ENCODE peak calls at places on chromosomes 2 and 18, in four cellular contexts. One of them, this sample, is unnamed. For H3K36me3, the result is how much of the 10 kb centered on the place peaks cover.

GRCh38 chr18:76306685-76307292 is 188.3 kb downstream of the ZNF516 start:
- DNase-seq in GM12878: peak
- DNase-seq in CD8-positive, alpha-beta memory T cell: no peak
- DNase-seq in effector memory CD4-positive, alpha-beta T cell: no peak
- DNase-seq in this sample: no peak

GRCh38 chr18:1013951-1014350 is 109.3 kb downstream of the ADCYAP1 start:
- DNase-seq in GM12878: no peak
- DNase-seq in CD8-positive, alpha-beta memory T cell: no peak
- DNase-seq in effector memory CD4-positive, alpha-beta T cell: no peak
- DNase-seq in this sample: no peak

GRCh38 chr2:144642892-144643291 is 123.0 kb upstream of the ZEB2 start:
- DNase-seq in GM12878: no peak
- DNase-seq in CD8-positive, alpha-beta memory T cell: no peak
- DNase-seq in effector memory CD4-positive, alpha-beta T cell: no peak
- DNase-seq in this sample: no peak

GRCh38 chr2:84461310-84461709 is 2.2 kb upstream of the SUCLG1 start:
- DNase-seq in GM12878: no peak
- DNase-seq in CD8-positive, alpha-beta memory T cell: no peak
- DNase-seq in effector memory CD4-positive, alpha-beta T cell: no peak
- DNase-seq in this sample: no peak

GRCh38 chr2:59449264-59449663 is 1104.2 kb downstream of the BCL11A start:
- DNase-seq in GM12878: no peak
- DNase-seq in CD8-positive, alpha-beta memory T cell: no peak
- DNase-seq in effector memory CD4-positive, alpha-beta T cell: no peak
- DNase-seq in this sample: no peak

GRCh38 chr2:233261819-233262555 is 10.5 kb downstream of the ATG16L1 start:
- DNase-seq in GM12878: no peak
- DNase-seq in CD8-positive, alpha-beta memory T cell: no peak
- DNase-seq in effector memory CD4-positive, alpha-beta T cell: no peak
- DNase-seq in this sample: no peak

GRCh38 chr2:70132244-70133126 is 45.2 kb downstream of the PCBP1 start:
- DNase-seq in GM12878: no peak
- DNase-seq in CD8-positive, alpha-beta memory T cell: no peak
- DNase-seq in effector memory CD4-positive, alpha-beta T cell: no peak
- DNase-seq in this sample: no peak

GRCh38 chr18:45386256-45386655 is 229.0 kb upstream of the SLC14A2 start:
- DNase-seq in GM12878: no peak
- DNase-seq in CD8-positive, alpha-beta memory T cell: no peak
- DNase-seq in effector memory CD4-positive, alpha-beta T cell: no peak
- DNase-seq in this sample: no peak

GRCh38 chr18:37584217-37584616 is 18.6 kb upstream of the CELF4 start:
- DNase-seq in GM12878: no peak
- DNase-seq in CD8-positive, alpha-beta memory T cell: no peak
- DNase-seq in effector memory CD4-positive, alpha-beta T cell: no peak
- DNase-seq in this sample: no peak

GRCh38 chr2:4047961-4048891 is 344.9 kb downstream of the DCDC2C start:
- DNase-seq in GM12878: no peak
- DNase-seq in CD8-positive, alpha-beta memory T cell: no peak
- DNase-seq in effector memory CD4-positive, alpha-beta T cell: no peak
- DNase-seq in this sample: no peak

GRCh38 chr2:65456074-65456473 is 23.7 kb upstream of the SPRED2 start:
- DNase-seq in GM12878: no peak
- DNase-seq in CD8-positive, alpha-beta memory T cell: no peak
- DNase-seq in effector memory CD4-positive, alpha-beta T cell: no peak
- DNase-seq in this sample: no peak

GRCh38 chr2:20027715-20028434 is 15.4 kb upstream of the MATN3 start:
- DNase-seq in GM12878: no peak
- DNase-seq in CD8-positive, alpha-beta memory T cell: no peak
- DNase-seq in effector memory CD4-positive, alpha-beta T cell: no peak
- DNase-seq in this sample: no peak

GRCh38 chr18:57915848-57916596 is 112.9 kb upstream of the ATP8B1 start:
- DNase-seq in GM12878: no peak
- DNase-seq in CD8-positive, alpha-beta memory T cell: no peak
- DNase-seq in effector memory CD4-positive, alpha-beta T cell: no peak
- DNase-seq in this sample: no peak

GRCh38 chr2:109217362-109218086 is 88.5 kb downstream of the SH3RF3 start:
- DNase-seq in GM12878: no peak
- DNase-seq in CD8-positive, alpha-beta memory T cell: no peak
- DNase-seq in effector memory CD4-positive, alpha-beta T cell: no peak
- DNase-seq in this sample: peak

GRCh38 chr2:224145751-224146355 is 106.8 kb upstream of the SERPINE2 start:
- DNase-seq in GM12878: no peak
- DNase-seq in CD8-positive, alpha-beta memory T cell: no peak
- DNase-seq in effector memory CD4-positive, alpha-beta T cell: no peak
- DNase-seq in this sample: peak

GRCh38 chr18:56501896-56502295 is 136.5 kb downstream of the TXNL1 start:
- DNase-seq in GM12878: no peak
- DNase-seq in CD8-positive, alpha-beta memory T cell: no peak
- DNase-seq in effector memory CD4-positive, alpha-beta T cell: no peak
- DNase-seq in this sample: no peak

GRCh38 chr2:220556658-220557057 is 929.2 kb downstream of the SLC4A3 start:
- DNase-seq in GM12878: no peak
- DNase-seq in CD8-positive, alpha-beta memory T cell: no peak
- DNase-seq in effector memory CD4-positive, alpha-beta T cell: no peak
- DNase-seq in this sample: peak

GRCh38 chr2:35365859-35366258 is 989.7 kb upstream of the CRIM1 start:
- DNase-seq in GM12878: no peak
- DNase-seq in CD8-positive, alpha-beta memory T cell: no peak
- DNase-seq in effector memory CD4-positive, alpha-beta T cell: no peak
- DNase-seq in this sample: no peak

GRCh38 chr2:24080721-24081120 is 3.9 kb downstream of the TP53I3 start:
- DNase-seq in GM12878: no peak
- DNase-seq in CD8-positive, alpha-beta memory T cell: no peak
- DNase-seq in effector memory CD4-positive, alpha-beta T cell: no peak
- DNase-seq in this sample: no peak

GRCh38 chr2:136060401-136060940 is 57.5 kb downstream of the CXCR4 start:
- DNase-seq in GM12878: no peak
- DNase-seq in CD8-positive, alpha-beta memory T cell: no peak
- DNase-seq in effector memory CD4-positive, alpha-beta T cell: no peak
- DNase-seq in this sample: no peak

GRCh38 chr2:100822587-100823248 is 2.8 kb downstream of the NPAS2 start:
- DNase-seq in GM12878: no peak
- DNase-seq in CD8-positive, alpha-beta memory T cell: no peak
- DNase-seq in effector memory CD4-positive, alpha-beta T cell: no peak
- DNase-seq in this sample: no peak

GRCh38 chr2:163667064-163667887 is 68.5 kb downstream of the FIGN start:
- DNase-seq in GM12878: no peak
- DNase-seq in CD8-positive, alpha-beta memory T cell: no peak
- DNase-seq in effector memory CD4-positive, alpha-beta T cell: no peak
- DNase-seq in this sample: peak

GRCh38 chr2:111118455-111119003 is 2.2 kb upstream of the BCL2L11 start:
- DNase-seq in GM12878: no peak
- DNase-seq in CD8-positive, alpha-beta memory T cell: no peak
- DNase-seq in effector memory CD4-positive, alpha-beta T cell: no peak
- DNase-seq in this sample: no peak

GRCh38 chr2:230783101-230783500 is 70.5 kb downstream of the CAB39 start:
- DNase-seq in GM12878: no peak
- DNase-seq in CD8-positive, alpha-beta memory T cell: no peak
- DNase-seq in effector memory CD4-positive, alpha-beta T cell: no peak
- DNase-seq in this sample: no peak

GRCh38 chr2:174445248-174445647 is 41.6 kb downstream of the GPR155 start:
- DNase-seq in GM12878: no peak
- DNase-seq in CD8-positive, alpha-beta memory T cell: no peak
- DNase-seq in effector memory CD4-positive, alpha-beta T cell: no peak
- DNase-seq in this sample: no peak

GRCh38 chr18:9474103-9474982 is 970 bp upstream of the RALBP1 start:
- DNase-seq in GM12878: no peak
- DNase-seq in CD8-positive, alpha-beta memory T cell: no peak
- DNase-seq in effector memory CD4-positive, alpha-beta T cell: no peak
- DNase-seq in this sample: peak

GRCh38 chr2:64737547-64737946 is 83.8 kb upstream of the SERTAD2 start:
- DNase-seq in GM12878: peak
- DNase-seq in CD8-positive, alpha-beta memory T cell: no peak
- DNase-seq in effector memory CD4-positive, alpha-beta T cell: no peak
- DNase-seq in this sample: no peak

GRCh38 chr18:55097406-55098170 is 138.3 kb upstream of the CCDC68 start:
- DNase-seq in GM12878: no peak
- DNase-seq in CD8-positive, alpha-beta memory T cell: no peak
- DNase-seq in effector memory CD4-positive, alpha-beta T cell: no peak
- DNase-seq in this sample: no peak

GRCh38 chr2:1678609-1679008 is 65.7 kb downstream of the PXDN start:
- DNase-seq in GM12878: no peak
- DNase-seq in CD8-positive, alpha-beta memory T cell: no peak
- DNase-seq in effector memory CD4-positive, alpha-beta T cell: no peak
- DNase-seq in this sample: no peak

GRCh38 chr2:224594840-224595239 is 9.7 kb upstream of the CUL3 start:
- DNase-seq in GM12878: no peak
- DNase-seq in CD8-positive, alpha-beta memory T cell: no peak
- DNase-seq in effector memory CD4-positive, alpha-beta T cell: no peak
- DNase-seq in this sample: no peak

GRCh38 chr2:155310589-155310988 is 612.1 kb downstream of the KCNJ3 start:
- DNase-seq in GM12878: no peak
- DNase-seq in CD8-positive, alpha-beta memory T cell: no peak
- DNase-seq in effector memory CD4-positive, alpha-beta T cell: no peak
- DNase-seq in this sample: no peak

GRCh38 chr2:126886201-126886905 is 12.3 kb upstream of the TEX51 start:
- DNase-seq in GM12878: no peak
- DNase-seq in CD8-positive, alpha-beta memory T cell: no peak
- DNase-seq in effector memory CD4-positive, alpha-beta T cell: no peak
- DNase-seq in this sample: no peak

GRCh38 chr2:192190474-192190873 is 4.3 kb downstream of the TMEFF2 start:
- DNase-seq in GM12878: no peak
- DNase-seq in CD8-positive, alpha-beta memory T cell: no peak
- DNase-seq in effector memory CD4-positive, alpha-beta T cell: no peak
- DNase-seq in this sample: no peak

GRCh38 chr2:113067681-113068080 is at the start of gene IL1F10:
- DNase-seq in GM12878: no peak
- DNase-seq in CD8-positive, alpha-beta memory T cell: no peak
- DNase-seq in effector memory CD4-positive, alpha-beta T cell: no peak
- DNase-seq in this sample: no peak

GRCh38 chr2:105557021-105557420 is 158.2 kb upstream of the FHL2 start:
- DNase-seq in GM12878: no peak
- DNase-seq in CD8-positive, alpha-beta memory T cell: no peak
- DNase-seq in effector memory CD4-positive, alpha-beta T cell: no peak
- DNase-seq in this sample: no peak

GRCh38 chr2:12251121-12251520 is 465.6 kb upstream of the TRIB2 start:
- DNase-seq in GM12878: no peak
- DNase-seq in CD8-positive, alpha-beta memory T cell: no peak
- DNase-seq in effector memory CD4-positive, alpha-beta T cell: no peak
- DNase-seq in this sample: no peak

DNA sequence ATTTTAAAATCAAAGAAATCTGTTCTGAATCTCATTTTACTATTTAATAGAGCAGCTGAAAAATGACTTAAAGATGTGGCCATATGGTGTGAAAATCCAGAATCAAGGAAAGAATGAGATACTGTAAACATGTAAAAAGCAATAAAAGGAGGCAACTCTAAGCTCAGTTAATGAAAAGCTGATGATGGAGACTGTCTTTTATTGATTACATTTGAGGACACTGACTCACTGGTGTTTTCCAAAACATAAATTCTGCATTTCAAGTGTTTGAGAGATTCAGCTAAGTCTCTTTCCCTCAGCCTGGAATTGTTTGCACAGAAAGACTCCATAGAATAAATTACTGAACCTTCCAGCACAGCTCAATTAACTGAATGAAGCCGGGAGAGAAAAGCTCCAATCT is 53.6 kb downstream of the FTCDNL1 start:
- DNase-seq in GM12878: no peak
- DNase-seq in CD8-positive, alpha-beta memory T cell: no peak
- DNase-seq in effector memory CD4-positive, alpha-beta T cell: no peak
- DNase-seq in this sample: no peak
- H3K36me3 ChIP-seq in GM12878: under half
- H3K36me3 ChIP-seq in CD8-positive, alpha-beta memory T cell: under half
- H3K36me3 ChIP-seq in effector memory CD4-positive, alpha-beta T cell: under half
- H3K36me3 ChIP-seq in this sample: under half

GRCh38 chr2:169803480-169803879 is 4.8 kb downstream of the SSB start:
- DNase-seq in GM12878: no peak
- DNase-seq in CD8-positive, alpha-beta memory T cell: no peak
- DNase-seq in effector memory CD4-positive, alpha-beta T cell: no peak
- DNase-seq in this sample: no peak

GRCh38 chr2:169806586-169806985 is 7.9 kb downstream of the SSB start:
- DNase-seq in GM12878: no peak
- DNase-seq in CD8-positive, alpha-beta memory T cell: no peak
- DNase-seq in effector memory CD4-positive, alpha-beta T cell: no peak
- DNase-seq in this sample: no peak

DNA sequence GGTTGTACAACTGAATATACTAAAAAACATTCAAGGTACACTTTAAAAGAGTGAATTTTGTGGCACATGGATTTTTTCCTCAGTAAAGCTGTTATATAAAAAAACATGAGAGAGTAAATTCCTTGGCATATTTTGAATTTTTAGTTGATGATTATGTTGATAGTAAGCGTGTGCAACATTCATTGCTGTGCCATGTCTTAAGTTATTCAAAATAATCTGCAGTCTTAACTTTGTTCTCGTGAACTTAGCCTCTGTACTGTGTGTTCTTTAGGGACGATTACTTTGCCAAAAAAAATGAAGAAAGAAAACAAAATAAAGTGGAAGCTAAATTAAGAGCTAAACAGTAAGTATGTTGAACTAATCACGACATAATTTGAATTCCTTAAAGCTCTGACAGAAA is 9.5 kb downstream of the SSB start:
- DNase-seq in GM12878: no peak
- DNase-seq in CD8-positive, alpha-beta memory T cell: no peak
- DNase-seq in effector memory CD4-positive, alpha-beta T cell: no peak
- DNase-seq in this sample: no peak
- H3K36me3 ChIP-seq in GM12878: under half
- H3K36me3 ChIP-seq in CD8-positive, alpha-beta memory T cell: half or more
- H3K36me3 ChIP-seq in effector memory CD4-positive, alpha-beta T cell: half or more
- H3K36me3 ChIP-seq in this sample: under half

DNA sequence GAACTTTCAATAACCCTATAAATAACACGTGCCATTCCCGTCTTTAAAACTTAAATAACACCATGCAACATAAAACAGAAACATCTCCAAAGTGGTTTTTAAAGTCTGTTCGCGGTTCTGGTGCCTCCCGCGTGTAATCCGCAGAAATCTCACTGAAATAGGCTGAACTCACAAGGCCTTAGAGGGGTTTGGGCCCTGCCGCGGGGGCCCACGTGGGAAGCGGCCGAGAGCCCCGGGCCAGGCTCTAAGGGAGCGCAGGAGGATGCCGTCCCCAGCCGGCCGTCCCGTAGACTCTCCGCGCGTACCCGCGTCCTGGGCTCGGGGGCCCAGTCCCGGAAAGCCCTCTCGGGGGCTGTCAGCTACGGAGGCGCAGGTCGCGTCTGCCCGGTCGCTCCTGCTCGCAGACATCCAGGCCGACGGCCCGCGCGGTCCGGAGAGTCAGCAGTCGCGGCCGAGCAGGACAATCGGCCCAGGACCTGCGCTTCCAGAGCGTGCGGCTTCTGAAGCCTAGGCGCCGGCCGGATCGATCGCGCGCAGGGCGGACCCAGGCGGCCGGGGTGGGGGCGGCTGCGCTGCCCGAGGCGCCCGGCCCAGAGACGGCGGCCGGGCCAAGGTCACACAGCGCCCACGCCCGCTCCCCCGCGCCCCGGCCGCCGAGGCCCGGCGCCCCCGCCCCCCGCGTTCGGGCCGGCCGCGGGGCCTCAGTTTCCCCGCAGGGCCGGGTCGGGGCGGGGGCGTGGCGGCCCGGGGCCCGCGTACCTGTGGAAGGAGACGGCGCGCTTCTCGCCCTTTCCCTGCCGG is 576 bp downstream of the THAP4 start:
- DNase-seq in GM12878: no peak
- DNase-seq in CD8-positive, alpha-beta memory T cell: peak
- DNase-seq in effector memory CD4-positive, alpha-beta T cell: no peak
- DNase-seq in this sample: no peak
- H3K36me3 ChIP-seq in GM12878: under half
- H3K36me3 ChIP-seq in CD8-positive, alpha-beta memory T cell: under half
- H3K36me3 ChIP-seq in effector memory CD4-positive, alpha-beta T cell: under half
- H3K36me3 ChIP-seq in this sample: under half

GRCh38 chr18:12315481-12315880 is 7.4 kb downstream of the TUBB6 start:
- DNase-seq in GM12878: no peak
- DNase-seq in CD8-positive, alpha-beta memory T cell: no peak
- DNase-seq in effector memory CD4-positive, alpha-beta T cell: no peak
- DNase-seq in this sample: no peak
- H3K36me3 ChIP-seq in GM12878: under half
- H3K36me3 ChIP-seq in CD8-positive, alpha-beta memory T cell: under half
- H3K36me3 ChIP-seq in effector memory CD4-positive, alpha-beta T cell: under half
- H3K36me3 ChIP-seq in this sample: under half